ENCODE peak calls at places on chromosomes 12 and 14, in eight cellular contexts. B is cardiac muscle cell; P is hepatocyte; C is brain microvascular endothelial cell; L is ovary; W is adipocyte; I is naive thymus-derived CD4-positive, alpha-beta T cell; X is left lung. H is an unnamed sample. For H3K36me3, the result is how much of the 10 kb centered on the place peaks cover.

GRCh38 chr12:25694072-25694471 is 141.0 kb upstream of the LMNTD1 start:
- DNase-seq in C (peak), X (no peak), W (peak), L (no peak), B (peak), P (peak), I (no peak), H (no peak)

GRCh38 chr12:617304-617915 is 45.8 kb downstream of the NINJ2 start:
- DNase-seq in L (peak), C (no peak), I (no peak), W (no peak), P (peak), X (peak), B (peak), H (peak)

GRCh38 chr14:102279688-102280348 is 25.1 kb downstream of the MOK start:
- DNase-seq in X (no peak), W (peak), B (peak), L (no peak), I (no peak), C (peak), P (peak), H (no peak)

GRCh38 chr14:54138024-54138353 is 181.4 kb upstream of the BMP4 start:
- DNase-seq in L (no peak), B (no peak), I (no peak), C (no peak), W (no peak), P (no peak), X (no peak), H (no peak)

GRCh38 chr12:1913377-1914115 is 4.9 kb downstream of the CACNA2D4 start:
- DNase-seq in X (peak), B (no peak), W (no peak), I (no peak), C (no peak), L (peak), P (peak), H (no peak)

GRCh38 chr12:89244536-89244935 is 107.8 kb downstream of the DUSP6 start:
- DNase-seq in C (no peak), I (peak), B (peak), X (no peak), L (no peak), W (no peak), P (no peak), H (no peak)

GRCh38 chr12:58310828-58311273 is 369.5 kb downstream of the ATP23 start:
- DNase-seq in W (peak), P (peak), B (peak), I (no peak), X (no peak), C (peak), L (no peak), H (no peak)

GRCh38 chr12:131752457-131752856 is 41.6 kb downstream of the SFSWAP start:
- DNase-seq in X (no peak), L (no peak), I (no peak), W (no peak), C (no peak), B (no peak), P (no peak), H (no peak)

GRCh38 chr12:9244894-9245293 is 36.7 kb upstream of the PZP start:
- DNase-seq in I (no peak), B (no peak), W (no peak), X (no peak), C (no peak), L (no peak), P (no peak), H (no peak)

GRCh38 chr12:8077207-8077606 is 4.9 kb upstream of the NECAP1 start:
- DNase-seq in C (no peak), L (no peak), B (no peak), P (no peak), W (peak), I (no peak), X (no peak), H (no peak)

GRCh38 chr12:5258498-5258897 is 173.4 kb upstream of the NTF3 start:
- DNase-seq in I (no peak), B (peak), C (no peak), X (no peak), P (peak), W (no peak), L (no peak), H (no peak)

GRCh38 chr12:17666641-17667324 is 423.2 kb downstream of the RERGL start:
- DNase-seq in W (no peak), L (no peak), C (no peak), B (no peak), I (no peak), P (no peak), X (peak), H (no peak)

GRCh38 chr12:100138048-100138907 is 4.4 kb downstream of the BLTP3B start:
- DNase-seq in I (peak), W (peak), B (peak), P (no peak), X (no peak), C (peak), L (no peak), H (no peak)

GRCh38 chr14:101444116-101444515 is 117.2 kb upstream of the DIO3 start:
- DNase-seq in P (no peak), I (no peak), B (no peak), W (no peak), C (no peak), L (no peak), X (no peak), H (no peak)

GRCh38 chr14:82759691-82760090 is 1226.0 kb upstream of the SEL1L start:
- DNase-seq in C (no peak), P (no peak), L (no peak), B (no peak), X (no peak), I (no peak), W (no peak), H (no peak)

GRCh38 chr12:131357152-131357747 is 353.6 kb upstream of the SFSWAP start:
- DNase-seq in B (no peak), X (no peak), C (no peak), P (no peak), I (no peak), L (no peak), W (no peak), H (no peak)

GRCh38 chr14:24634158-24634557 is at the start of gene GZMB:
- DNase-seq in B (no peak), I (no peak), X (no peak), C (no peak), W (no peak), L (no peak), P (no peak), H (no peak)

GRCh38 chr14:69428289-69428998 is 30.0 kb downstream of the SLC39A9 start:
- DNase-seq in I (no peak), W (no peak), X (no peak), C (no peak), B (no peak), L (no peak), P (no peak), H (no peak)

GRCh38 chr12:91746976-91747375 is 398.7 kb downstream of the BTG1 start:
- DNase-seq in W (no peak), C (no peak), L (no peak), X (no peak), P (no peak), I (no peak), B (no peak), H (no peak)

GRCh38 chr12:25829192-25829591 is 129.3 kb upstream of the RASSF8 start:
- DNase-seq in I (no peak), P (peak), L (no peak), B (peak), W (peak), C (peak), X (no peak), H (no peak)

GRCh38 chr14:70257526-70257925 is 68.8 kb upstream of the SLC8A3 start:
- DNase-seq in X (no peak), C (no peak), B (peak), L (no peak), P (no peak), I (no peak), W (no peak), H (no peak)

GRCh38 chr14:86420131-86420530 is 890.2 kb downstream of the FLRT2 start:
- DNase-seq in P (no peak), C (no peak), I (no peak), X (no peak), W (no peak), B (no peak), L (no peak), H (no peak)

GRCh38 chr12:104656921-104657320 is 200.2 kb downstream of the CHST11 start:
- DNase-seq in B (peak), I (no peak), W (peak), P (no peak), L (no peak), C (no peak), X (no peak), H (no peak)

GRCh38 chr14:74528406-74528805 is 34.8 kb downstream of the ISCA2 start:
- DNase-seq in P (no peak), W (no peak), X (no peak), C (no peak), B (no peak), L (no peak), I (no peak), H (no peak)

GRCh38 chr14:70896981-70897380 is 10.3 kb upstream of the PCNX1 start:
- DNase-seq in W (peak), L (no peak), X (no peak), B (no peak), I (no peak), C (no peak), P (no peak), H (no peak)

GRCh38 chr12:79121486-79121885 is 256.9 kb downstream of the SYT1 start:
- DNase-seq in B (peak), X (no peak), L (no peak), P (peak), W (no peak), C (no peak), I (no peak), H (no peak)

GRCh38 chr12:95118138-95118787 is 44.8 kb upstream of the NR2C1 start:
- DNase-seq in B (peak), W (peak), X (no peak), C (peak), P (no peak), L (no peak), I (no peak), H (no peak)

GRCh38 chr12:92898755-92899154 is 30.3 kb downstream of the EEA1 start:
- DNase-seq in P (no peak), B (peak), I (no peak), W (peak), X (no peak), C (no peak), L (no peak), H (no peak)

GRCh38 chr12:1592444-1593231 is 1.7 kb downstream of the FBXL14 start:
- DNase-seq in C (peak), B (peak), W (peak), L (peak), P (peak), I (peak), X (no peak), H (no peak)

GRCh38 chr12:115354007-115354452 is 670.1 kb upstream of the TBX3 start:
- DNase-seq in C (peak), B (peak), P (peak), W (peak), L (peak), I (no peak), X (no peak), H (no peak)

GRCh38 chr12:104351023-104351983 is 47.8 kb downstream of the EID3 start:
- DNase-seq in C (no peak), W (no peak), B (no peak), L (no peak), P (no peak), I (no peak), X (no peak), H (no peak)

GRCh38 chr12:76144253-76144564 is 59.7 kb upstream of the NAP1L1 start:
- DNase-seq in C (peak), B (peak), P (peak), X (no peak), L (no peak), I (peak), W (peak), H (no peak)

GRCh38 chr14:104582005-104582404 is 2.4 kb downstream of the C14orf180 start:
- DNase-seq in X (no peak), C (no peak), I (no peak), W (no peak), P (no peak), L (no peak), B (no peak), H (no peak)

GRCh38 chr12:32027684-32028355 is 68.6 kb downstream of the RESF1 start:
- DNase-seq in I (no peak), X (no peak), L (no peak), C (no peak), W (no peak), B (no peak), P (no peak), H (no peak)

GRCh38 chr12:12822886-12823285 is 9.7 kb downstream of the DDX47 start:
- DNase-seq in B (no peak), W (no peak), X (no peak), P (no peak), C (no peak), L (no peak), I (no peak), H (no peak)
- H3K36me3 ChIP-seq in B (half or more), W (half or more), X (under half), P (under half), C (half or more), L (under half), I (under half), H (half or more)

DNA sequence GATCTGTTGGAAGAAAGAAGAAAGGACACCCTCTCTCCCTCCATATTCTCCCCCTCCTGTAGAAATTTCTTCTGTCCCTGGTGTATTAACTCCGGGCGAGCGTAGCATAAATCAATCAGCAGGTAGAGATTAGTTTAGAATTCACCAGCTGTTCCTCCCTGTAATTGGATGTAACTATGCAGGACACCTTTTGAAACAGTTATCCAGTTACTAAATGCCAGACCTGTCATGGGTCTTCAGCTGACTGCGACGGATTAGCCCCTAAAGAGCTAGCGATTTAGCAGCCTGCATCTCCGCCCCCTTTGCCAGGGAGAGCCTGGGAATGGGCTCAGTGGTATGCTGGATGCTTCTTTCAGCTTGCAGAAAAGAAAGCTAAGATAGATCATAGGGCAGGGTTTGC is 16.4 kb downstream of the COPZ1 start:
- DNase-seq in P (no peak), X (no peak), B (no peak), I (no peak), L (no peak), C (no peak), W (no peak), H (no peak)
- H3K36me3 ChIP-seq in P (under half), X (under half), B (under half), I (under half), L (under half), C (under half), W (under half), H (half or more)

GRCh38 chr14:88599321-88599720 is 36.5 kb downstream of the ZC3H14 start:
- DNase-seq in L (no peak), C (no peak), X (no peak), P (no peak), W (no peak), B (no peak), I (no peak), H (no peak)

GRCh38 chr14:88607829-88608228 is 45.0 kb downstream of the ZC3H14 start:
- DNase-seq in X (no peak), P (no peak), I (no peak), C (no peak), L (no peak), W (no peak), B (no peak), H (no peak)

GRCh38 chr14:88599761-88600439 is 37.1 kb downstream of the ZC3H14 start:
- DNase-seq in X (no peak), C (no peak), I (no peak), W (no peak), P (no peak), B (no peak), L (no peak), H (no peak)

GRCh38 chr14:88605594-88605993 is 42.8 kb downstream of the ZC3H14 start:
- DNase-seq in L (no peak), C (no peak), X (no peak), P (no peak), I (no peak), W (peak), B (no peak), H (no peak)

DNA sequence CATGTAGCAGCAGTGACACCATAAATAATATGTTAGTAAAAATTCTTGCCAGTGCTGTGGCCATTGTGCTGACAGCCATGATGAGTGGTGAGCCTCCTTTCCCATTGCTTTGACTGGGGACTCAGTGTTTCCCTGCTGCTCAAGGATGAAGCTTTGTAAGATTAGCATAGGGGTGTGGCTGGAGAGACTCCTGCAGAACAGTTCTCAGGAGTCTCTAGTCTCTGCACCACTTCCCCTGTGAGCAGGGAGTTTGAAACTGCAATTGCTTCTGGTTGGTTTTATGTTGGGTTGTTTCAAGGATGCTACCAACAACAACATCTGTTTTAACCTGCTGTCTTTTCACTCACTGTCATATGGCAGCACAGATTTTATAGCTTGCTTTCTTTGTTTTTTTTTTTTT is 41.4 kb downstream of the ZC3H14 start:
- DNase-seq in P (no peak), L (no peak), B (no peak), X (no peak), W (no peak), C (no peak), I (no peak), H (no peak)
- H3K36me3 ChIP-seq in P (under half), L (under half), B (half or more), X (under half), W (half or more), C (under half), I (under half), H (half or more)

GRCh38 chr12:50732591-50732990 is 31.3 kb upstream of the ATF1 start:
- DNase-seq in I (no peak), P (no peak), X (no peak), C (peak), W (peak), L (no peak), B (peak), H (no peak)
- H3K36me3 ChIP-seq in I (under half), P (under half), X (under half), C (under half), W (under half), L (under half), B (under half), H (half or more)

DNA sequence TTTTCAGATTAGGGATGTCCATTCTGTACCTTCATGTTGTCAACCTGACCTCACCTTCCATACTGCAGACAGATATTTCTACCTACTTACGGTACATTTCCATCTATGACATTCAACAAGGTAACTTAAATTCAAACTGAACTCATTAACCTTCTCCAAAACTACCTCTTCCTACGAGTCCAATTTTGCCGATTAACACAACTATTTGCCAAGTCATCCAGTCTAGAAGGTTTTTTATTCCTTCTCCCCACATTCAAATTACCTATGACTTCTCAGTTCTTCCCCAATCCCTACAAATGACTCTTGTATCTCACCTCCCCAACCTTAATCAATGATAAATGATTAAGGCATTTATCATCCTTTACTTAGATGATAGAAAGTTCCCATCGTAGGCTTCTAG is 23.6 kb downstream of the SPTSSA start:
- DNase-seq in C (no peak), B (no peak), X (no peak), W (no peak), I (no peak), P (no peak), L (no peak), H (no peak)
- H3K36me3 ChIP-seq in C (under half), B (under half), X (under half), W (under half), I (under half), P (under half), L (under half), H (under half)

DNA sequence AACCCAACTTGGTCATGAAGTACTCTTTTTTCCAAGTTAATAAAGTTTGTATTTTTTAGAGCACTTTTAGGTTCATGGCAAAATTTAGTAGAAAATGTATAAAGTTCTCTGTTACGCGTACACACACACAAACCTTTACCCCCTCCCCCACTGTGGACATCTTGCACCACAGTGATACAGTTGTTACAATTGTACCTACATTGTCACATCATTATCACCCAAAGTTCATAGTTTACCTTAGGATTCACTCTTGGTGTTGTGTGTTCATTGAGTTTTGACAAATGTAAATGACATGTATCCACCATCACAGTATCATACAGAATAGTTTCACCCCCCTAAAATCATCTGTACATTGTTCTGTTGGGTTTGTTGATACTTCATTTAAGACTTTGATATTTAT is 23.9 kb downstream of the PLEKHA5 start:
- DNase-seq in X (no peak), P (no peak), C (no peak), L (no peak), B (no peak), I (no peak), W (no peak), H (no peak)
- H3K36me3 ChIP-seq in X (under half), P (under half), C (under half), L (under half), B (under half), I (under half), W (under half), H (under half)

DNA sequence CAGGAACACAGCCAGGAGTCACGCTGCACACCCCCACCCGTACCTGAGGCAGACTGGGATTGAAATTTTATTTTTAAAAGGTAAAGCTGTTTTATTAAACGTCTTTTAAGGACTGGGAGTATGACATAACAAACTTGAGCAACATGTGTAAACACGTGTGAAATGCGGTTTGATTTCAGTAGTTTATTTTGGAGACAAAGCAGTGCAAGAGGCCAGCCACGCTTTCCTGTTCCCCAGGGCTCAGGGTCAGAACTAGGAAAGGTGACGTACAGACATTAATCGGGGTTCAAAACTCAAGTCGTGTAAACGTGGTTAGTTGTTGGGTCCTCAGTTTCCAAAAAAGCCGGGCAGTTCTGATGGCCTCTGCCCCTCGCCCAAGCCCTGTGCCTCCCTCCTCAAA is 16.7 kb downstream of the CHGA start:
- DNase-seq in I (no peak), W (no peak), P (no peak), B (no peak), L (no peak), C (no peak), X (no peak), H (no peak)
- H3K36me3 ChIP-seq in I (under half), W (under half), P (under half), B (under half), L (under half), C (under half), X (under half), H (under half)

GRCh38 chr14:47966411-47966810 is 291.0 kb upstream of the MDGA2 start:
- DNase-seq in P (no peak), C (no peak), L (no peak), W (no peak), X (no peak), B (no peak), I (no peak), H (no peak)
- H3K36me3 ChIP-seq in P (under half), C (under half), L (under half), W (under half), X (under half), B (under half), I (under half), H (under half)

DNA sequence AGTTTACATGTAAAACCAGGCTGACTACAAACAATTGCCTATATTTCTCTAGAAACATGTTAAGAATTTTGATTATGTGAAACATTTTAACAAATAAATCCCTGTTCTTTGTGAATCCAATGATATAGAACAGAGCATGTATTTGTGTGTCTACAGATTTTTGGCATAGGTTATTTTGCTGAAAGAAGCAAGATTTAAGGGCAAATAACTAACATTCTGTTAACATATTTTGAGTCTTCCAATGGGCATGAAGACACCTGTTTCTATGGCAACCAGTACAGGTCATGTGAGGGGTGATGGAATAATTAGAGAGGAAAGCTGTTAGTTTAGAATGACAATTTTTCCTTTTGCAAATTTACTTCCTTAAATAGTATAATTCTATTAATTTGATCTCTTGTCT is 8.8 kb downstream of the ART4 start:
- DNase-seq in B (peak), W (peak), C (no peak), X (no peak), L (no peak), P (no peak), I (no peak), H (no peak)
- H3K36me3 ChIP-seq in B (under half), W (under half), C (under half), X (under half), L (under half), P (under half), I (under half), H (under half)

H was measured in upper lobe of right lung.